ENCODE peak calls at places on chromosome 22, in seven cellular contexts. Q, B, X, C, A, S and E are unnamed samples.

GRCh38 chr22:33062402-33062801 is 4.2 kb upstream of the SYN3 start:
- DNase-seq in X (no peak), S (no peak), Q (no peak), B (no peak), A (no peak), C (no peak), E (no peak)

GRCh38 chr22:49972163-49973017 is 11.8 kb downstream of the PIM3 start:
- DNase-seq in A (no peak), S (no peak), X (no peak), C (no peak), Q (no peak), B (no peak), E (peak)

GRCh38 chr22:38347181-38347943 is 30.1 kb upstream of the CSNK1E start:
- DNase-seq in C (no peak), Q (no peak), X (no peak), B (no peak), S (no peak), A (no peak), E (no peak)

GRCh38 chr22:19877626-19878339 is 23.1 kb upstream of the GNB1L start:
- DNase-seq in X (no peak), Q (no peak), S (no peak), B (peak), C (no peak), A (no peak), E (no peak)

GRCh38 chr22:47090591-47091240 is 328.3 kb downstream of the TBC1D22A start:
- DNase-seq in A (no peak), S (peak), Q (no peak), X (peak), C (no peak), B (peak), E (peak)

GRCh38 chr22:37020192-37020479 is 594 bp downstream of the MPST start:
- DNase-seq in S (peak), Q (peak), B (no peak), A (peak), X (no peak), C (peak), E (peak)

GRCh38 chr22:31343235-31344191 is 2.6 kb downstream of the PATZ1 start:
- DNase-seq in A (no peak), B (peak), X (peak), Q (peak), S (no peak), C (peak), E (peak)

GRCh38 chr22:46801331-46801811 is 38.9 kb downstream of the TBC1D22A start:
- DNase-seq in X (no peak), Q (no peak), S (no peak), B (no peak), A (no peak), C (no peak), E (peak)

GRCh38 chr22:44732017-44732561 is 20.3 kb upstream of the ARHGAP8 start:
- DNase-seq in S (no peak), B (no peak), X (no peak), C (no peak), A (no peak), Q (no peak), E (no peak)

GRCh38 chr22:32660292-32660691 is 141.2 kb upstream of the TIMP3 start:
- DNase-seq in Q (peak), C (peak), S (peak), X (peak), A (peak), B (peak), E (peak)

GRCh38 chr22:19543970-19544708 is 19.9 kb upstream of the CLDN5 start:
- DNase-seq in S (no peak), A (no peak), C (no peak), B (no peak), Q (no peak), X (no peak), E (no peak)

GRCh38 chr22:36386351-36386899 is 1.3 kb downstream of the MYH9 start:
- DNase-seq in S (peak), B (peak), X (no peak), Q (no peak), C (peak), A (no peak), E (peak)

GRCh38 chr22:31340765-31341247 is 5.3 kb downstream of the PATZ1 start:
- DNase-seq in S (no peak), X (no peak), B (no peak), A (no peak), C (no peak), Q (no peak), E (no peak)

GRCh38 chr22:32932176-32932575 is 126.0 kb downstream of the SYN3 start:
- DNase-seq in X (no peak), A (no peak), S (peak), C (no peak), Q (no peak), B (no peak), E (no peak)

GRCh38 chr22:46577361-46578249 is 40.2 kb upstream of the CELSR1 start:
- DNase-seq in B (peak), S (peak), C (no peak), A (no peak), Q (no peak), X (no peak), E (peak)

GRCh38 chr22:42313204-42313603 is 42.8 kb upstream of the TCF20 start:
- DNase-seq in X (peak), B (no peak), C (peak), A (no peak), S (no peak), Q (no peak), E (no peak)

GRCh38 chr22:19085233-19086043 is 36.8 kb downstream of the DGCR2 start:
- DNase-seq in B (no peak), S (peak), Q (peak), A (no peak), X (peak), C (peak), E (peak)

GRCh38 chr22:17120281-17120680 is 879 bp downstream of the TMEM121B start:
- DNase-seq in Q (no peak), C (no peak), B (peak), S (peak), X (peak), A (no peak), E (peak)

GRCh38 chr22:17119481-17120202 is 1.5 kb downstream of the TMEM121B start:
- DNase-seq in X (peak), A (no peak), Q (peak), C (no peak), S (peak), B (peak), E (no peak)

GRCh38 chr22:17120711-17121234 is 387 bp downstream of the TMEM121B start:
- DNase-seq in S (peak), B (peak), Q (no peak), C (no peak), X (peak), A (no peak), E (peak)

GRCh38 chr22:17118342-17118741 is 2.8 kb downstream of the TMEM121B start:
- DNase-seq in X (no peak), S (no peak), C (no peak), Q (no peak), A (no peak), B (no peak), E (no peak)

DNA sequence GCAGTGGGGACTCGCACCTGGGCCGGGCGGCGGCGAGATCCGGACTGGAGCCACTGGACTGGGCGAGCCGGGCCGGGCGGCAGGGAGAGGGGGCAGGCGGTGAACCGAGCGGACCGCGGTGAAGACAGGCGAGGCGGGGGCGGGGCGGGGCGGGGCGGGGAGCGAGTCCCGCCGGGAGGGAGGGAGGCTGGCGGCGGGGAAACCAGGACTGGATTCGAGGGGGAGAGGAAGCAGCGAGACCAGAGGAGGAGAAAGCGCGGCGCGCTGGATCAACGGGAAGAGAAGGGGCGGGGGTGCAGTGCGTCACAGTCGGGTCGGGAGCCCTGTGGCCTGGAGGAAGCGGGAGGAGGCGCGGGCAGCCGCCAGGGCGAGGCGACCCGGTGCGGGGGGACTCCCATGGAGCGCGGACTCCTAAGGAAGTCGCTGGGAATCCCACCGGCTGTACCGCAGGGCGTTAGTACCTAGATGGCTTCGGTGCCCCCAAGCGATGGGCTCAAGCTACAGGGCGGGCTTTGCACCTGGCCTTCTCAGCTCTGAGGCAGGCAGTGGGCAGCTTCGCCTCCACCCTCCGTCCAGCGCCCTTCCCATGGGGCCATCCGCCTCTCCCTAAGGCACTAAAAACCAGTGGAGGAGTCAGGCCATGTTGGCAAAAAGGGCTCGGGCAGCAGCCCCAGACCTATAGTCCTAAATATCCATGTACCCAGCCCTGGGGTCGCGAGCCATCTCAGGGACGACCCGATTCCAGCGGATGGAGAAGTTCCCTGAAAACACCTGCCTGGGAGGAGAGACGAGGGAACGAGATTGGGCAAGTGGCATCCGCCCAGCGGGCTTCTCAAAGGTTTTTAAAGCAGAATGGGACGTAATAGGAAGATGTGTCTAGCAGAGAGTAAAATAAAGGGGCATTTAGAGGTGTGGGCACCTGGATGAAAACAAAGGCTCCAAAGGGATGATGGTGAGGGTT is at the start of gene TMEM121B:
- DNase-seq in S (peak), A (no peak), X (peak), B (peak), C (no peak), Q (no peak), E (peak)
- H2AFZ ChIP-seq in S (no peak), A (no peak), X (peak), B (peak), C (no peak), Q (no peak), E (peak)

GRCh38 chr22:43505896-43506295 is 94.1 kb downstream of the MPPED1 start:
- DNase-seq in C (no peak), Q (no peak), B (peak), X (no peak), S (no peak), A (no peak), E (no peak)
- H3K4me3 ChIP-seq in C (no peak), Q (no peak), B (no peak), X (no peak), S (no peak), A (no peak), E (no peak)

DNA sequence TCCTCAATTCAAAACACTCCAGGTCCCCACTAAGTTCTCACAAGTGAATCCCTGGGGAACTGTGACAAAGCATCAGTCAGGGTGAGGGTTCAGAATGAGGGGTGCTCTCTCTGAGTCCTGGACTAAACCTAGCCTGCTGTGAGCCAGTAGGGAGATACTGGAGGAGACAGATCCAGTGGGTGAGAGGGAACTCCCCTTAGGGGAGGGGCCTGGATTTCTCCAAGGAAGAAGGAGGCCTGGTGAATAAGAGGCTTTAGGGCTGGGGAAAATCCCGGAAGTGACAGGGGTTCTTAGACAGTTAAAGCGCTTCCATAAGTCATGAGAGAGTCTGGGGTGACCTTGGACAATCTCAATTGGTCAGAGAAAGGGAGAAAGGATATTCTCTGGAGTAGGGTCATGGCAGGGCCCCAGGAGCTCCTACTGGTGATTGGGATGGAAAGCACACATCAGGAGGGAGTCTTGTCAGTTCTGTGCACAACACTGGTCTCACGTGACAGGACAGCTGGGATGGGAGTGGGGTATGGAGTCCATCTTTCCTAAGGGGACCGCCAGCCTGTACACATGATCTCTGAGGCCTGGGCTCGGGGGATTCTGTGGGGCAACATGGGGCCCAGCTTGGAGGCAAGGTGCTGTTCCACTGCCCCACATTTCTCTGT is 1.5 kb downstream of the TBC1D10A start:
- DNase-seq in A (no peak), Q (peak), C (no peak), B (peak), S (peak), X (peak), E (peak)
- TF ChIP-seq EZH2phosphoT487 in A (no peak), Q (no peak), C (no peak), B (no peak), S (no peak), X (no peak), E (no peak)

DNA sequence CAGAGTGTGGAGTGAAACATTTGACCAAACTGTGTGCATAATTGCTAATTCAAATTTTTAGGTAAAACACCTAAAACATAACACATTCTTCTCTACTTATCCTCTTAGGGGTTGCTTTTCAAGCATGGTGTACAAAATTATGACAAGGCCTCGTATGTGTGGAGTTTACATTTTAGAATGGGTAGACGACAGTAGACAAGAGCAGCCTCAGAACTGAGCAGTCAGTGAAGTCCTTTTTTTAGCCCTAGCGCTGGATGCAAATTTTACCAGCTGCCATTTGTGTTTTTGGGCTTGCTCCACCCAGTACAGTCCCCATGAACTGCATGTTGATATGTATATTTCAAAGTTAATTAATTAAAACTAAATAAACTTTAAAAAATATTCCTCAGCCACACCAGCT is 64.7 kb upstream of the TOP3B start:
- DNase-seq in C (peak), Q (no peak), B (no peak), X (no peak), A (no peak), S (no peak), E (no peak)
- H2AFZ ChIP-seq in C (peak), Q (no peak), B (no peak), X (no peak), A (no peak), S (no peak), E (no peak)

GRCh38 chr22:24040946-24041345 is 29.8 kb downstream of the CABIN1 start:
- DNase-seq in C (no peak), B (no peak), S (no peak), X (no peak), Q (no peak), A (no peak), E (no peak)
- H3K4me3 ChIP-seq in C (no peak), B (no peak), S (no peak), X (no peak), Q (no peak), A (no peak), E (no peak)